ENCODE peak calls at places on chromosome 15, in four cellular contexts. W, Q, Z and V are unnamed samples.

GRCh38 chr15:38872732-38873131 is 308.1 kb upstream of the RASGRP1 start:
- DNase-seq in W (no peak), Q (no peak), Z (no peak), V (no peak)

GRCh38 chr15:60844431-60845174 is 365.7 kb upstream of the ICE2 start:
- DNase-seq in W (no peak), Z (no peak), Q (no peak), V (no peak)

GRCh38 chr15:74406992-74407705 is 26.6 kb downstream of the SEMA7A start:
- DNase-seq in Q (no peak), Z (no peak), W (no peak), V (no peak)

GRCh38 chr15:69074011-69074842 is 59.7 kb downstream of the NOX5 start:
- DNase-seq in W (no peak), Z (no peak), Q (no peak), V (no peak)

GRCh38 chr15:73540161-73540560 is 93.0 kb downstream of the NPTN start:
- DNase-seq in Q (no peak), W (no peak), Z (no peak), V (no peak)

GRCh38 chr15:77507911-77508310 is 87.2 kb downstream of the HMG20A start:
- DNase-seq in Q (no peak), Z (no peak), W (no peak), V (no peak)

GRCh38 chr15:57655809-57656208 is 50.7 kb upstream of the POLR2M start:
- DNase-seq in Q (no peak), W (no peak), Z (no peak), V (no peak)

GRCh38 chr15:33292718-33293307 is 18.0 kb upstream of the RYR3 start:
- DNase-seq in Q (no peak), Z (no peak), W (peak), V (no peak)

GRCh38 chr15:48632651-48633050 is 12.9 kb downstream of the FBN1 start:
- DNase-seq in Q (no peak), W (no peak), Z (no peak), V (no peak)

GRCh38 chr15:85580914-85581313 is 200.5 kb downstream of the AKAP13 start:
- DNase-seq in W (no peak), Q (no peak), Z (no peak), V (no peak)

GRCh38 chr15:80070840-80071239 is 11.4 kb downstream of the ZFAND6 start:
- DNase-seq in Z (peak), W (no peak), Q (no peak), V (no peak)

GRCh38 chr15:67843092-67843501 is 3.3 kb upstream of the RNU6-1 start:
- DNase-seq in Z (no peak), Q (no peak), W (no peak), V (no peak)

GRCh38 chr15:67043939-67044771 is 21.2 kb upstream of the SMAD3 start:
- DNase-seq in Z (no peak), W (no peak), Q (no peak), V (no peak)

GRCh38 chr15:79863886-79864285 is 32.9 kb downstream of the MTHFS start:
- DNase-seq in Q (no peak), W (no peak), Z (no peak), V (no peak)

GRCh38 chr15:47856071-47856470 is 138.8 kb downstream of the SEMA6D start:
- DNase-seq in W (no peak), Q (no peak), Z (no peak), V (no peak)

GRCh38 chr15:99918072-99918471 is 184.8 kb upstream of the LYSMD4 start:
- DNase-seq in Z (no peak), Q (no peak), W (no peak), V (no peak)

GRCh38 chr15:62264196-62264595 is 99.1 kb upstream of the C2CD4B start:
- DNase-seq in Q (no peak), Z (no peak), W (no peak), V (no peak)

GRCh38 chr15:45150481-45150880 is 20.7 kb downstream of the DUOX1 start:
- DNase-seq in W (no peak), Q (no peak), Z (no peak), V (no peak)

GRCh38 chr15:84804005-84804803 is 13.0 kb upstream of the ALPK3 start:
- DNase-seq in W (no peak), Z (no peak), Q (no peak), V (no peak)

GRCh38 chr15:58148633-58149032 is 10.5 kb downstream of the AQP9 start:
- DNase-seq in Z (no peak), Q (no peak), W (no peak), V (no peak)

GRCh38 chr15:96328101-96328958 is 2.2 kb upstream of the NR2F2 start:
- DNase-seq in Z (no peak), W (no peak), Q (no peak), V (no peak)

GRCh38 chr15:26443321-26443720 is 329.5 kb downstream of the GABRB3 start:
- DNase-seq in Q (no peak), W (no peak), Z (no peak), V (no peak)

GRCh38 chr15:96327155-96327741 is 3.3 kb upstream of the NR2F2 start:
- DNase-seq in Q (peak), Z (peak), W (peak), V (no peak)

GRCh38 chr15:61889706-61890105 is 170.5 kb downstream of the VPS13C start:
- DNase-seq in W (no peak), Q (no peak), Z (no peak), V (no peak)

GRCh38 chr15:86591158-86591557 is 511.5 kb downstream of the AGBL1 start:
- DNase-seq in Q (no peak), Z (no peak), W (no peak), V (no peak)

GRCh38 chr15:93152951-93153350 is 63.9 kb upstream of the RGMA start:
- DNase-seq in Q (no peak), W (no peak), Z (no peak), V (no peak)

GRCh38 chr15:31389576-31389975 is 62.9 kb downstream of the KLF13 start:
- DNase-seq in Q (no peak), Z (no peak), W (no peak), V (no peak)

GRCh38 chr15:59649603-59650002 is 7.7 kb downstream of the GTF2A2 start:
- DNase-seq in Z (no peak), Q (no peak), W (no peak), V (no peak)

GRCh38 chr15:48759921-48760320 is 50.9 kb downstream of the CEP152 start:
- DNase-seq in Q (no peak), Z (no peak), W (no peak), V (no peak)

GRCh38 chr15:76059320-76060097 is at the start of gene TMEM266:
- DNase-seq in W (peak), Z (peak), Q (no peak), V (peak)

GRCh38 chr15:33311312-33311971 is 675 bp downstream of the RYR3 start:
- DNase-seq in W (no peak), Z (no peak), Q (no peak), V (no peak)

GRCh38 chr15:40054056-40054745 is 15.2 kb upstream of the SRP14 start:
- DNase-seq in W (no peak), Q (no peak), Z (no peak), V (no peak)

GRCh38 chr15:40050788-40051615 is 12.0 kb upstream of the SRP14 start:
- DNase-seq in W (no peak), Q (no peak), Z (no peak), V (no peak)

GRCh38 chr15:40053234-40054055 is 14.5 kb upstream of the SRP14 start:
- DNase-seq in Z (no peak), Q (no peak), W (no peak), V (no peak)

GRCh38 chr15:40051616-40052415 is 12.8 kb upstream of the SRP14 start:
- DNase-seq in W (no peak), Q (no peak), Z (no peak), V (no peak)

DNA sequence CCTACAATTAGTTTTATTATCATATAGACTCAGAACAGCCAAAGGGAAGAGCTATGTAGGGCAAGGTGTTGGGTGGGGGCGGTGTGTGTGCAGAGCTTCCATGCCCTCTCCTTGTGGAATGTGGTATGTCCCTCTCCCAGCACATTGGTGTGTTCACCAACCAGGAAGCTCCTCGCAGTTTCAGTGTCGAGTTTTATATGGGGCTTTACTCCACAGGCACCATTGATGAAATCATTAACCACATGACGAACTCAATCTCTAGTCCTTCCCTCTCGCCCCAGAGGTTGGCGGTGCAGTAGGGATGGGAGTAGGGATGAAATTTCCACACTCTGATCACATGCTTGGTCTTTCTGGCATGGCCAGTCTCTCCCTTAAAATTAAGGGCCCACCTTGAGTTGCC is 13.6 kb upstream of the SRP14 start:
- DNase-seq in W (no peak), Q (no peak), Z (no peak), V (no peak)
- TF ChIP-seq SPI1 in W (no peak), Q (no peak), Z (no peak), V (no peak)

DNA sequence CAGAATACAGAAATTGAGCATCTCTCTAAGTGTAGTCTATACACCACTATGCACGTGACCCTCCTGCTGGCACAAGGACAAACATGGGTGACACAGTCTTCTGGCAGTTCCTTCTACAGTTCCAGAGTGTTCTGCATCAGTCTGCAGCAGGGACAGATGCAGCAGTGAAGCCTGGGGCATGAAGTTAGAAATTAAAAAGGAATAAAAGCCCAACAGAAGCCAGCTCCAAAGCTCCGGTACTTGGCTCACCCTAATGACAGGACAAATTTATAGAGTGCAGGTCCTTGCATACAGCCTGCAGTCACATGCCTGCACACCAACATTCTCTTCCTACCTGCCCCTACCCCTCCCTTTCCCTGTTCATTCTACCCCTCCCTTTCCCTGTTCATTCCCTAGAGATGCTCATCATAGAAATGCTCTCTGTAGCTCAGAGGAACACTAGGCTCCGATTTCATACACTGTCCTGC is 15.0 kb downstream of the UACA start:
- DNase-seq in Z (no peak), W (no peak), Q (no peak), V (no peak)
- TF ChIP-seq POLR2AphosphoS5 in Z (no peak), W (no peak), Q (no peak), V (no peak)

GRCh38 chr15:83372434-83372873 is 74.7 kb upstream of the SH3GL3 start:
- DNase-seq in Q (no peak), Z (no peak), W (no peak), V (no peak)
- TF ChIP-seq SPI1 in Q (no peak), Z (no peak), W (no peak), V (no peak)

DNA sequence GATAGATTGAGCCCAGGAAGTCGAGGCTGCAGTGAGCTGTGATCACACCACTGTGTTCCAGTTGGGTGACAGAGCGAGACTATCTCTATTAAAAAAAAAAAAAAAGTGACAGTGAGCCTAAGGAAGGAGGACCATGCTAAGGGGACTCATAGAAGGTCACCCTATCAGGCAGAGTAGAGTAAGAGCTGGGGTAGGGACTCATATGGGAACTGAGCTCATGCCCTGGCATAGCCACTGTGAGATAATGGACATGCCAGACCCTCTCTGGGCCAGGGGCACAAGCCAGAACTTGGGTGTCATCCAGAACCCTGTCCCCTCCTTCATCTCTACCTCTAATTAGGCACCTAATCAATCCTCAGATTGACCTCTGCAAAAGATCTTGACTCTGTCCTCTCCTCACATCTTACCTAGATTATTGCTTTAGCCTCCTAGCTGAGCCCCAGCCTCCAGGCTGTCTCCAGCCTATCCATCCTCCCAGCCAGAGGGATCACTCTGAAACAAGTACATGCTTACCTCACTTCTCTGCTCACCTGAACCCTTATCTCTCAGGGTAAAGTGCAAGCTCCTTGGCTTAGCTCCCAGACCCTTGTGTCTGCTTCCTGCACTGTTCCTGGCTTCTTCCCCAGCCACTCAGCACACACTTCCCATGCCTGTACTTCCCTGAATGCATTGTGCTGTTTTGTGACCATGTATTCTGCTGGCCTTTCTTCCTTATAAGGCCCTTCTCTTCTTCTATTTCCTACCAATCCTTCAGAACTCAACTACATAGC is 76.4 kb downstream of the DAPK2 start:
- DNase-seq in Z (no peak), Q (no peak), W (no peak), V (no peak)
- TF ChIP-seq POLR2AphosphoS5 in Z (no peak), Q (no peak), W (no peak), V (no peak)

DNA sequence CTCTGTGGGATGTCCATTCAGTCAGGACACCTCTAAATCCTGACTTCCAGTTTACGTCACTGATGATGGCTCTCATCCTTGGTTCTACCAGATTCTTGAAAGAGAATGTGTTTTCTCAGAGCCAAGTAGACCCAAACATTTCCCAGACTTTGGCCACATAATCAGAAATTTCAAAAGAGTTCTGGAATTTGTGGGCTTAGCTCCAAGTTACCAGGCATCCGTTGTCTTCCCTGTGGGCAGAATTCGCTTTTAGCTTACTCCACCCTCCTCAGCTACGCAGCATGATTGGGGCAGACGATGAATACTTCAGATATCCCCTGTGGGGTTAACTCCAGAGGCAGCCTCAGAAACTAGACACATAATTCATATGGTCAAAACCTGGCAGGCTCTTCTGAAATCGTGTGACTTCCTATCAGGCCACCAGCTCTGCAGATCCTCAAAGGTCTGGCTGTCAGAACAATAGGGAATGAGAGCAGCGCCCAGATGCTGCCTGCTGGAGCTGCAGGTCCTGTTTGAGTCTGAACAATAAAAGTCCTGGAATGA is 30.6 kb downstream of the CRTC3 start:
- DNase-seq in W (no peak), Z (no peak), Q (no peak), V (no peak)
- TF ChIP-seq SPI1 in W (no peak), Z (no peak), Q (no peak), V (no peak)

DNA sequence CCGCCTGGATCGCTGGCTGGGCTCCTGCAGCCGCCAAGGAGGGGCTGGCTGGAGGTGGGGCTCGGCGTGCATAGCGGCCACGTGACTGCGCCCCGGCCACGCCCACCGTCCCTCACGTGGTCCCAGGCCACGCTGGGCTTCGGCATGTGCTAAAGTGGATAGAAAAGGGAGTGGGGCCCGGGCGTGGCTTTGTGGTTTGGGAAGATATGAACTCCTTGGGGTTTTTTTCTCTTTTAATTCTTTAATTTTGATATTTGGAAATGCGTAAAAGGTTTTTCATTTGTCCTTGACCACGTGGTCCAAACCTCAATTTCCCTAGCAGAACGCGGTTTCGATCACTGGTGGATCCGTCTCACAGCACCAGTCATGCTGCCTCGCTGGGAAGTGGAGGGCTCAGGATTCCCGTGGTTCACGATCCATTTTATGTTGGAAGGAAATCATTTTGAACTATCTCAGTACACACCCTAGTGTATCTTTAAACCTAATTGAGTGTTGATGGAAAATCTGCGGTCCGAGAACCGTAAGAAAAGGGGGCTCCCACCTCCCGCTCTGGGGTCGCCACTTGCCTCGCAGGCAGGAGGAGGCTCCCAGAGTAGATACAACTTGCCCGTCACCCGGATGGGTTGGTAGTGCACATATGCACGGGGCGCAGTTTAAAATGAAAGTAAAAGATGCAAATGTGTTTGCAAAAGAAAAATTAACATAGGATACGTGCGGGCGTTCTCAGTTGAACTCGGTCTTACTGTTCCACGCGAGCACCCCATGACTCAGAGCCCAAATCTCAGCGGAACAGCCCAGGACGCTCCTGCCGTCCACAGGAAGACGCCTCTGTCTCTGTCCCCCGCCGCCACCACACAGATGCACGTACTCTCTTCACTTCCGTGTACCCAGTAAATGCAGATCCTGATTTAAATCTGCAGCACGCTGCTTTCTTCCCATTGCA is 141.9 kb downstream of the PGPEP1L start:
- DNase-seq in W (peak), Z (no peak), Q (no peak), V (peak)
- TF ChIP-seq POLR2AphosphoS5 in W (no peak), Z (no peak), Q (no peak), V (no peak)